ENCODE peak calls at places on chromosomes 3 and 15, in five cellular contexts. Q is neuronal stem cell, Z is upper lobe of left lung, S is psoas muscle, L is BE2C. U is an unnamed sample.

GRCh38 chr3:52055537-52056351 is 627 bp downstream of the DUSP7 start:
- DNase-seq in Z (peak), L (peak), S (peak), Q (no peak), U (peak)

GRCh38 chr15:73832657-73833056 is 40.7 kb upstream of the TBC1D21 start:
- DNase-seq in Q (no peak), Z (no peak), S (no peak), L (no peak), U (no peak)

GRCh38 chr3:31029756-31030155 is 135.3 kb upstream of the GADL1 start:
- DNase-seq in Q (no peak), L (no peak), S (no peak), Z (no peak), U (no peak)

GRCh38 chr3:46921041-46921440 is 43.5 kb downstream of the PTH1R start:
- DNase-seq in Q (no peak), Z (no peak), S (peak), L (no peak), U (no peak)

GRCh38 chr3:18049101-18049500 is 306.7 kb upstream of the TBC1D5 start:
- DNase-seq in S (no peak), L (no peak), Z (no peak), Q (no peak), U (no peak)

GRCh38 chr3:65914032-65914739 is 124.5 kb downstream of the MAGI1 start:
- DNase-seq in Q (no peak), S (no peak), Z (no peak), L (peak), U (no peak)

GRCh38 chr3:54146383-54147239 is 24.3 kb downstream of the CACNA2D3 start:
- DNase-seq in L (peak), Q (no peak), S (peak), Z (peak), U (peak)

GRCh38 chr15:82540984-82541431 is 751 bp upstream of the RPS17 start:
- DNase-seq in Q (peak), S (peak), L (no peak), Z (peak), U (no peak)

GRCh38 chr15:31365032-31365654 is 38.5 kb downstream of the KLF13 start:
- DNase-seq in Z (no peak), S (peak), L (no peak), Q (no peak), U (no peak)

GRCh38 chr15:70023064-70023768 is 74.5 kb downstream of the TLE3 start:
- DNase-seq in Q (no peak), S (no peak), L (no peak), Z (no peak), U (no peak)

GRCh38 chr3:184198509-184198908 is 12.5 kb downstream of the ABCF3 start:
- DNase-seq in Z (no peak), L (no peak), S (no peak), Q (no peak), U (no peak)

GRCh38 chr15:38308797-38309196 is 56.2 kb downstream of the SPRED1 start:
- DNase-seq in Z (no peak), L (no peak), Q (no peak), S (no peak), U (no peak)

GRCh38 chr3:188341501-188341900 is 187.5 kb downstream of the LPP start:
- DNase-seq in Q (no peak), L (no peak), Z (no peak), S (no peak), U (no peak)

GRCh38 chr15:74431645-74432044 is 2.1 kb downstream of the SEMA7A start:
- DNase-seq in Z (no peak), L (no peak), Q (no peak), S (peak), U (no peak)

GRCh38 chr3:71725279-71725991 is at the start of gene EIF4E3:
- DNase-seq in Z (no peak), L (peak), S (peak), Q (peak), U (peak)

GRCh38 chr15:32855942-32856341 is 138.1 kb downstream of the GREM1 start:
- DNase-seq in Q (no peak), S (no peak), Z (no peak), L (no peak), U (peak)

GRCh38 chr15:72859023-72859756 is 75.6 kb upstream of the ADPGK start:
- DNase-seq in L (no peak), S (no peak), Q (no peak), Z (no peak), U (no peak)

GRCh38 chr3:149971403-149972075 is 844 bp upstream of the PFN2 start:
- DNase-seq in Z (peak), S (peak), L (peak), Q (no peak), U (no peak)

GRCh38 chr3:12963869-12964712 is 109.1 kb downstream of the IQSEC1 start:
- DNase-seq in Q (no peak), S (peak), L (no peak), Z (no peak), U (no peak)

GRCh38 chr3:157438371-157438735 is 1.7 kb downstream of the PTX3 start:
- DNase-seq in Q (peak), Z (no peak), S (no peak), L (no peak), U (no peak)

GRCh38 chr15:48674876-48675275 is 29.4 kb upstream of the FBN1 start:
- DNase-seq in Q (no peak), L (no peak), Z (no peak), S (no peak), U (no peak)

GRCh38 chr3:113254171-113254947 is 43.0 kb downstream of the BOC start:
- DNase-seq in Q (no peak), S (no peak), L (no peak), Z (no peak), U (no peak)

GRCh38 chr3:78978037-78978436 is 789.8 kb downstream of the ROBO1 start:
- DNase-seq in L (no peak), S (no peak), Q (no peak), Z (no peak), U (no peak)

GRCh38 chr3:157142315-157142714 is 17.6 kb downstream of the CCNL1 start:
- DNase-seq in Q (no peak), Z (no peak), L (no peak), S (no peak), U (no peak)

GRCh38 chr3:81497565-81497964 is 263.9 kb downstream of the GBE1 start:
- DNase-seq in L (no peak), Z (no peak), S (no peak), Q (no peak), U (no peak)

GRCh38 chr3:44001072-44001471 is 240.6 kb upstream of the TOPAZ1 start:
- DNase-seq in S (no peak), Q (no peak), L (no peak), Z (no peak), U (no peak)

GRCh38 chr3:64691051-64691450 is 3.3 kb upstream of the ADAMTS9 start:
- DNase-seq in Q (no peak), S (no peak), L (no peak), Z (no peak), U (peak)

GRCh38 chr3:53083496-53083895 is 37.6 kb upstream of the SFMBT1 start:
- DNase-seq in Q (no peak), S (peak), Z (peak), L (no peak), U (peak)

GRCh38 chr15:93056836-93057235 is 32.2 kb downstream of the RGMA start:
- DNase-seq in L (no peak), Z (no peak), S (no peak), Q (no peak), U (no peak)

GRCh38 chr3:16404349-16404895 is 109.1 kb downstream of the RFTN1 start:
- DNase-seq in Z (no peak), S (no peak), Q (no peak), L (no peak), U (no peak)

GRCh38 chr3:116135462-116135861 is 309.8 kb downstream of the LSAMP start:
- DNase-seq in Z (no peak), Q (no peak), L (peak), S (peak), U (peak)

GRCh38 chr3:134751831-134752230 is 43.2 kb upstream of the EPHB1 start:
- DNase-seq in Q (no peak), S (no peak), Z (no peak), L (no peak), U (no peak)

GRCh38 chr3:62332771-62333381 is 40.5 kb downstream of the FEZF2 start:
- DNase-seq in S (no peak), Z (no peak), Q (peak), L (peak), U (no peak)

GRCh38 chr15:64944961-64945360 is 33.3 kb downstream of the ANKDD1A start:
- DNase-seq in Z (no peak), L (no peak), Q (no peak), S (no peak), U (no peak)

GRCh38 chr3:86787091-86787490 is 203.9 kb downstream of the VGLL3 start:
- DNase-seq in Z (no peak), L (no peak), S (no peak), Q (no peak), U (no peak)

GRCh38 chr3:139935071-139935865 is at the start of gene CLSTN2:
- DNase-seq in Z (peak), S (peak), L (peak), Q (peak), U (peak)

GRCh38 chr3:139937674-139938279 is 2.8 kb downstream of the CLSTN2 start:
- DNase-seq in Q (peak), Z (no peak), S (peak), L (peak), U (peak)

GRCh38 chr3:139930201-139930600 is 4.8 kb upstream of the CLSTN2 start:
- DNase-seq in Q (no peak), Z (no peak), S (no peak), L (no peak), U (no peak)

GRCh38 chr3:139935866-139936817 is 1.2 kb downstream of the CLSTN2 start:
- DNase-seq in L (peak), Z (peak), S (peak), Q (peak), U (peak)

GRCh38 chr3:139934557-139935070 is 371 bp upstream of the CLSTN2 start:
- DNase-seq in Z (peak), S (peak), Q (peak), L (peak), U (peak)
- H3K4me3 ChIP-seq in Z (peak), S (peak), Q (peak), L (peak), U (peak)

DNA sequence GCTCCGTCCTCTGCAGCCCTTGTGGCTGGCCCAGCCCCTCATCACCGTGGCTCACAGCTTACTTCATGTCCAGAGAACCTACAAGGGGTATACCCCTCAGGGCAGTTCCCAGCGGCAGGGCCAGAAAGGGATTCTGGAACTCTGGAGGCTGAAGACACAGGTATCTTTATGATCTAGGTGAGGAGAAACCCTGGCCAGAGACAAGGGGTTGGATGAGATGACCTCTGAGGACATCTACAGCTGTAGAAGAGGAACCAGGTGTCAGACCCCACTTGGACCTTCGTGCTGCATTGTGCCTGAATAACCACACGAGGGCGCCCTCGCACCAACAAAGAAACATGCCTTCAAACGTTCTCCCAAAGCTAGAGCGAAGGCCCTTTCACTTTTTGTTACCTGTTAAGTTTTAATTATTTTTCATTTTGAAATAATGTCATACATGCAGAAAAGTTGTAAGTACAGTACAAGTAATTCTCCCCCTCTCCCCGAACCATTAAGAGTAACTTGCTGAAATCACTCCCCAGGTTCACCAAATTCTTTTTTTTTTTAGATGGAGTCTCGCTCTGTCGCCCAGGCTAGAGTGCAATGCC is 118.7 kb upstream of the SMAD3 start:
- DNase-seq in L (peak), Q (peak), S (peak), Z (no peak), U (peak)
- H3K4me3 ChIP-seq in L (no peak), Q (no peak), S (no peak), Z (no peak), U (no peak)

DNA sequence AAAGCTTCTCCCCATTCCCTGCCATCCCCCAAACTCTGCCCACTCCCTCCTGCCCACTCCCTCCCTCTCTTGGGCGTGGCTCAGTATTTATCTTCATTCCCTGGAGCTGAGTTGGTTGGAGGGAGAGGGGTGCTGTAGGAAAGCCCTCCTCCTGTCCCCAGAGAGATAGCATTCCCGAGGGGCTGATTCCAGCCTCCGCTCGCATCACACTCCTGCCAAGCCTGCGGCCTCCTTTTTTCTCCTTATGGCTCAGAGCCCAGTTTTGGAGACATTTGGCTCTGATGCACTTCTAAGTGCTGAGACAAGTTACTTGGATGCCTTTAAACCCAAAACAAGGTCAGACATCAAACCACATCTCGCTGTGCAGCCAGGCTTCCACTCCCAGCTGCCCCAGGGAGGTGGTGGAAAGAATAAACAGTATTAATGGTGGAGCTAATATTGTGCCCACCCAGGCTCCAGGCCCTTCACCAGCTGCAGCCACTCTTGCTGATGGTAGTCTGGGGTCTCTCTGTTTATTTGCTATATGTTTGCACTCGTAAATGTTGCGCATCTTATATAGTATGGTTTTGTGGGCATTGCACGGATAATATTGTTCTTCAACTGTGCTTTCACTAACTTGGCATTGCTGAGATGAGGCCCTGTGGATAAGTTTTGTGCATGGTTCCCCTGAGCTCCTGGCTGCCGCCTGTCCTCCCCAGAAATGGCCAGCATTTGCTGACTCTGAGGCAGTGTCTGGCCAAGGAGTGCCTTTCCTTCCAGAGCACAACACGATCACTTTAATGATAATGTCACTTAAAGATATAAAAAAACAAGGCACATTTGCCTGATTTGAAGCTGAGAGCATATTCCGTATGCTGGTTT is 157.2 kb downstream of the LRRC28 start:
- DNase-seq in L (peak), S (no peak), Z (no peak), Q (no peak), U (no peak)
- H3K4me3 ChIP-seq in L (no peak), S (no peak), Z (no peak), Q (no peak), U (no peak)

GRCh38 chr3:11903447-11903846 is 56.8 kb upstream of the TAMM41 start:
- DNase-seq in S (no peak), Q (no peak), Z (no peak), L (no peak), U (no peak)
- H3K4me3 ChIP-seq in S (no peak), Q (no peak), Z (no peak), L (no peak), U (no peak)

DNA sequence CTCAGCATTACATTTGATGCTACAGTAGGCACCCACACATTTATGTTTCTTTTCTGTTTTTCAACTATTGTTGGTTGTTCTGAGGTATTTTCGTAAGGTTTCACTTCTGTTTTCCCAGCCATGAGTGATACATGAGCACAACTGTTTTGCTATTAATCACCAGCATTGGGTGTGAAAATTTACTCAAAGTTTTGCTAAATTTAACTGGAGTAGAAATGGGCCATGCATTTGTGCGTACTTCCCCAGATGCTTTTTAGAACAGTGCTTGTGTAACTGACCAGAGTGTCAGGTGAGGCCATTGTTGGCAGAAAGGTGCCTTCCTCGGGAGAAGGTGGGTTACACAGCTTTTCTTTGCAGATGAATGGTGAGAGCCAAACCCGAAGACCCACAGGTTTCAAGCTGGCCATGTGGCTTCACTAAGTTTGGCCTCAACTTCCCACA is 70.4 kb downstream of the ST6GAL1 start:
- DNase-seq in L (no peak), Z (no peak), Q (no peak), S (no peak), U (no peak)
- H3K4me3 ChIP-seq in L (no peak), Z (no peak), Q (no peak), S (no peak), U (no peak)

GRCh38 chr3:10162147-10162546 is 2.6 kb upstream of the IRAK2 start:
- DNase-seq in Q (no peak), S (no peak), L (no peak), Z (no peak), U (no peak)

GRCh38 chr3:10166213-10166604 is 1.5 kb downstream of the IRAK2 start:
- DNase-seq in S (no peak), Z (no peak), L (no peak), Q (no peak), U (no peak)

GRCh38 chr3:10169000-10169496 is 4.3 kb downstream of the IRAK2 start:
- DNase-seq in L (peak), Z (no peak), Q (no peak), S (no peak), U (no peak)

GRCh38 chr3:10160925-10161324 is 3.8 kb upstream of the IRAK2 start:
- DNase-seq in L (no peak), Z (no peak), S (no peak), Q (no peak), U (no peak)

DNA sequence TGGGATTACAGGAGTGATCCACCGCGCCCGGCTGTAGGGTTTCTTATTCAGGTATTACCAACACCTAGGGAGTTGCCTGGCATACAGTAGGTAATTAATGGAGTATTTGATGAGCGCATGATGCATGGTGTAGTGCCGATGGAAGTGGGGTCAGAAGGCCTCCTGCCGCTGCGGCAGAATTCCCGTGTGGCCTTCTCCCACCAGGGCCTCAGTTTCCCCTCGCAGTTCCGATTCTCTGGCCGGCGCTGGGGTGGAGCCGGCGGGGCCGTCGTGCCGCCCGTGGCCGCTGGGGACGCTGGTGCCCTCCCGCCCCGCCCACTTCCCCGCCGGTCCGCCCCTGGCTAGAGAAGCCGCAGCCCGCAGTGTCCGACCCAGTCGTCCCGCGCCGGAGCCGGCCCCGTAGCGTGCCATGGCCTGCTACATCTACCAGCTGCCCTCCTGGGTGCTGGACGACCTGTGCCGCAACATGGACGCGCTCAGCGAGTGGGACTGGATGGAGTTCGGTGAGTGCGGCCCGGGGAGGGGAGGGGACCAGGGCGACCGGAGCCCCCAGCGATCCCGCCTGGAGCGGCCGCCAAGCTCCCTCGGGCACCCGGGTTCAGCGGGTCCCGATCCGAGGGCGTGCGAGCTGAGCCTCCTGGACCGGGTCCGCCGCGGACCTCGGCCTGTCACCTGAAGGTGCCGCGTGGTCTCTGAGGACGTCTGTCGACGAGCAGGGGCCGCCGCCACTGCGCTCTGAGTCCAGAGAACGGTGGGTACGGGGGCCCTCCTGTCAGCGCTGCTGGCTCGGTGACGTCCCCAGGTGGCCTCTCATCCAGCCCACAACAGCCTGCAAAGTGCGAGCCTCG is at the start of gene IRAK2:
- DNase-seq in L (peak), S (peak), Q (peak), Z (peak), U (peak)
- H3K4me3 ChIP-seq in L (peak), S (peak), Q (peak), Z (peak), U (peak)

DNA sequence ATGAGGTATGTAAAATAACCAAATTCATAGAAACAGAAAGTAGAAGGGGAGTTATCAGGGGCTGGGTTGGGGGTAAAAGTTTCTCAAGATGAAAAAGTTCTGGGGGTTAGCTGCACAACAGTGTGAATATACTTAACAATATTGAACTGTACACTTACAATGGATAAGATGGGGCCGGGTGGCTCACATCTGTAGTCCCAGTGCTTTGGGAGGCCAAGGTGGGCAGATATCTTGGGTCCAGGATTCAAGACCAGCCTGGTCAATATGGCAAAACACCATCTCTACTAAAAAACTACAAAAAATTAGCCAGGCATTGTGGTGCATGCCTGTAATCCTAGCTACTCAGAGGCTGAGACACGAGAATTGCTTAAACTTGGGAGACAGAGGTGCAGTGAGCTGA is 274.3 kb downstream of the TJP1 start:
- DNase-seq in Z (no peak), L (no peak), Q (no peak), S (no peak), U (no peak)
- H3K4me3 ChIP-seq in Z (no peak), L (no peak), Q (no peak), S (no peak), U (no peak)

GRCh38 chr3:11154953-11155325 is 646 bp downstream of the HRH1 start:
- DNase-seq in S (no peak), Z (peak), L (no peak), Q (no peak), U (no peak)

GRCh38 chr3:11156026-11156410 is 1.7 kb downstream of the HRH1 start:
- DNase-seq in Q (no peak), S (no peak), L (no peak), Z (no peak), U (no peak)

GRCh38 chr3:11154036-11154952 is at the start of gene HRH1:
- DNase-seq in L (no peak), Z (peak), S (peak), Q (peak), U (peak)

GRCh38 chr3:11157406-11157805 is 3.1 kb downstream of the HRH1 start:
- DNase-seq in S (no peak), L (no peak), Z (no peak), Q (no peak), U (no peak)

GRCh38 chr3:11155341-11156025 is 1.2 kb downstream of the HRH1 start:
- DNase-seq in Q (peak), Z (no peak), L (peak), S (peak), U (peak)
- H3K4me3 ChIP-seq in Q (peak), Z (peak), L (peak), S (peak), U (no peak)

U was measured in heart right ventricle.